ENCODE peak calls at places on chromosome 20, in six cellular contexts. G is AG08396; Z is GM12892; X is left colon; M is GM23248; N is activated CD8-positive, alpha-beta memory T cell treated with anti-CD3 and anti-CD28 coated beads for 1 hour. F is an unnamed sample.

GRCh38 chr20:26218301-26218700 is 521.6 kb upstream of the ZNF337 start:
- DNase-seq in G (no peak), Z (no peak), X (no peak), M (peak), N (no peak), F (peak)

GRCh38 chr20:53581444-53582311 is 12.0 kb downstream of the ZNF217 start:
- DNase-seq in G (no peak), Z (no peak), X (peak), M (no peak), N (no peak), F (no peak)

GRCh38 chr20:40274912-40275654 is 414.0 kb downstream of the MAFB start:
- DNase-seq in G (no peak), Z (no peak), X (no peak), M (no peak), N (no peak), F (no peak)

GRCh38 chr20:641516-641913 is 11.5 kb downstream of the SRXN1 start:
- DNase-seq in G (peak), Z (no peak), X (no peak), M (peak), N (no peak), F (peak)

GRCh38 chr20:64011366-64011779 is 24.6 kb upstream of the C20orf204 start:
- DNase-seq in G (no peak), Z (no peak), X (no peak), M (no peak), N (no peak), F (no peak)

GRCh38 chr20:36835453-36836198 is 40.3 kb upstream of the TLDC2 start:
- DNase-seq in G (peak), Z (peak), X (peak), M (peak), N (peak), F (peak)

GRCh38 chr20:38975539-38976120 is 13.5 kb downstream of the DHX35 start:
- DNase-seq in G (no peak), Z (no peak), X (no peak), M (peak), N (no peak), F (peak)

GRCh38 chr20:856361-856775 is 22.9 kb downstream of the FAM110A start:
- DNase-seq in G (peak), Z (no peak), X (no peak), M (peak), N (no peak), F (peak)

GRCh38 chr20:45413479-45413878 is 2.5 kb upstream of the PIGT start:
- DNase-seq in G (no peak), Z (no peak), X (no peak), M (no peak), N (no peak), F (no peak)

GRCh38 chr20:38023181-38024085 is 9.8 kb downstream of the TTI1 start:
- DNase-seq in G (peak), Z (no peak), X (no peak), M (peak), N (no peak), F (peak)

GRCh38 chr20:37956099-37956498 is 53.2 kb downstream of the VSTM2L start:
- DNase-seq in G (no peak), Z (no peak), X (no peak), M (no peak), N (no peak), F (no peak)